ENCODE peak calls at places on chromosomes 16 and 17, in four cellular contexts. W is fibroblast of lung, T is ecto neural progenitor cell, K is AG09319. U is an unnamed sample.

GRCh38 chr16:63628812-63629211 is 1493.1 kb downstream of the CDH11 start:
- DNase-seq in W (no peak), T (no peak), K (no peak), U (no peak)

GRCh38 chr16:53417011-53417410 is 17.3 kb upstream of the RBL2 start:
- DNase-seq in W (peak), T (no peak), K (no peak), U (no peak)

GRCh38 chr17:74775409-74776043 is 619 bp downstream of the NAT9 start:
- DNase-seq in W (no peak), T (no peak), K (no peak), U (no peak)

GRCh38 chr17:78127888-78128615 is 503 bp downstream of the TMC6 start:
- DNase-seq in W (no peak), T (peak), K (no peak), U (no peak)

GRCh38 chr17:63486317-63487013 is 9.6 kb downstream of the ACE start:
- DNase-seq in W (no peak), T (no peak), K (no peak), U (no peak)

GRCh38 chr16:66561381-66562080 is 4.7 kb upstream of the CMTM1 start:
- DNase-seq in W (no peak), T (no peak), K (no peak), U (no peak)

GRCh38 chr17:30477758-30478115 is 529 bp downstream of the GOSR1 start:
- DNase-seq in W (peak), T (no peak), K (no peak), U (no peak)

GRCh38 chr17:57898487-57899311 is 48.9 kb upstream of the MRPS23 start:
- DNase-seq in W (peak), T (peak), K (no peak), U (peak)

GRCh38 chr17:16927641-16928321 is 44.1 kb downstream of the TNFRSF13B start:
- DNase-seq in W (no peak), T (no peak), K (no peak), U (peak)

GRCh38 chr16:85138825-85139627 is 26.8 kb upstream of the CIBAR2 start:
- DNase-seq in W (no peak), T (no peak), K (no peak), U (no peak)

GRCh38 chr16:53892155-53892554 is 188.2 kb downstream of the FTO start:
- DNase-seq in W (peak), T (peak), K (no peak), U (peak)

GRCh38 chr17:8326591-8327583 is 12.8 kb upstream of the ODF4 start:
- DNase-seq in W (peak), T (peak), K (no peak), U (no peak)

U was measured in H9.